ENCODE peak calls at places on chromosomes 4 and X, in seven cellular contexts. Q is COR-L47, J is Karpas-422, H is AG10803, Y is sciatic nerve, B is mucosa of gallbladder, T is heart right ventricle. N is an unnamed sample.

GRCh38 chrX:5306654-5307121 is 922.0 kb downstream of the NLGN4X start:
- DNase-seq in J (peak), B (no peak), H (no peak), Y (no peak), Q (no peak), T (no peak), N (no peak)

GRCh38 chrX:54534271-54534670 is 4.3 kb downstream of the GNL3L start:
- DNase-seq in Y (no peak), J (no peak), H (no peak), B (no peak), Q (no peak), T (no peak), N (no peak)

GRCh38 chrX:38879631-38880220 is 78.5 kb downstream of the MID1IP1 start:
- DNase-seq in Y (no peak), H (no peak), T (peak), B (no peak), J (no peak), Q (peak), N (no peak)

GRCh38 chr4:4696521-4696920 is 154.7 kb upstream of the STX18 start:
- DNase-seq in Q (no peak), B (no peak), H (no peak), Y (no peak), T (no peak), J (no peak), N (no peak)

GRCh38 chrX:129496625-129497024 is 26.7 kb downstream of the SMARCA1 start:
- DNase-seq in H (peak), J (no peak), Y (no peak), Q (no peak), B (no peak), T (no peak), N (peak)

GRCh38 chr4:86848136-86848535 is 1.0 kb downstream of the SLC10A6 start:
- DNase-seq in Q (no peak), J (no peak), Y (no peak), B (no peak), H (peak), T (no peak), N (no peak)

GRCh38 chr4:127212701-127213100 is 420.1 kb upstream of the INTU start:
- DNase-seq in T (no peak), H (no peak), Q (no peak), B (no peak), J (no peak), Y (no peak), N (peak)

GRCh38 chrX:72269671-72270251 is 7.3 kb downstream of the RPS4X start:
- DNase-seq in Q (no peak), H (peak), Y (no peak), B (no peak), T (no peak), J (no peak), N (peak)

GRCh38 chrX:136931661-136932060 is 51.1 kb upstream of the RBMX start:
- DNase-seq in Y (no peak), Q (no peak), T (no peak), B (no peak), J (no peak), H (no peak), N (no peak)

GRCh38 chrX:132393090-132393884 is 95.6 kb downstream of the MBNL3 start:
- DNase-seq in T (no peak), Q (no peak), H (no peak), Y (no peak), B (no peak), J (no peak), N (no peak)

GRCh38 chrX:153454901-153455550 is 9.2 kb upstream of the TREX2 start:
- DNase-seq in J (no peak), T (no peak), H (no peak), Q (no peak), B (no peak), Y (no peak), N (no peak)

GRCh38 chr4:15314974-15315373 is 112.9 kb upstream of the C1QTNF7 start:
- DNase-seq in Y (no peak), J (no peak), B (no peak), T (no peak), H (no peak), Q (no peak), N (peak)

GRCh38 chr4:120870279-120870673 is 52.2 kb downstream of the PRDM5 start:
- DNase-seq in T (no peak), Q (no peak), H (no peak), B (no peak), J (peak), Y (no peak), N (no peak)

GRCh38 chr4:165737309-165737972 is 135.6 kb upstream of the TLL1 start:
- DNase-seq in Q (no peak), H (no peak), B (no peak), J (no peak), T (no peak), Y (no peak), N (no peak)

GRCh38 chrX:108304210-108304609 is 134.0 kb downstream of the COL4A6 start:
- DNase-seq in J (peak), B (no peak), H (no peak), Y (no peak), Q (no peak), T (no peak), N (peak)

GRCh38 chr4:28388471-28388870 is 1527.8 kb downstream of the STIM2 start:
- DNase-seq in H (peak), J (no peak), T (no peak), B (no peak), Q (no peak), Y (no peak), N (peak)

GRCh38 chrX:40102393-40103381 is 4.9 kb upstream of the BCOR start:
- DNase-seq in J (no peak), Q (no peak), B (no peak), Y (no peak), H (no peak), T (no peak), N (no peak)

GRCh38 chrX:28787206-28787605 is 200.0 kb downstream of the IL1RAPL1 start:
- DNase-seq in H (no peak), T (no peak), B (no peak), J (no peak), Q (no peak), Y (no peak), N (peak)

GRCh38 chrX:102784550-102784949 is 64.0 kb downstream of the GPRASP3 start:
- DNase-seq in B (no peak), J (no peak), Q (no peak), T (no peak), Y (no peak), H (no peak), N (no peak)

GRCh38 chrX:1491851-1492349 is 39.2 kb upstream of the ASMTL start:
- DNase-seq in Q (no peak), B (no peak), Y (no peak), H (no peak), J (peak), T (no peak), N (no peak)

GRCh38 chr4:56183344-56183959 is 203.8 kb downstream of the AASDH start:
- DNase-seq in Q (no peak), H (no peak), B (no peak), J (peak), T (no peak), Y (no peak), N (no peak)